ENCODE peak calls at places on chromosome 1, in nine cellular contexts. I, W, F, P, Y, Q, G, V and E are unnamed samples.

GRCh38 chr1:215731699-215732098 is 164.6 kb downstream of the KCTD3 start:
- DNase-seq in V (no peak), I (no peak), G (no peak), W (no peak), Q (no peak), P (no peak), Y (no peak), F (no peak), E (no peak)

GRCh38 chr1:228964178-228964819 is 229.0 kb downstream of the RHOU start:
- DNase-seq in W (peak), I (peak), Q (no peak), Y (no peak), P (no peak), V (peak), F (peak), G (no peak), E (peak)

GRCh38 chr1:53643061-53643880 is 95.7 kb downstream of the GLIS1 start:
- DNase-seq in W (no peak), Q (no peak), I (no peak), V (no peak), P (no peak), G (no peak), Y (no peak), F (no peak), E (no peak)

GRCh38 chr1:233791750-233792149 is 112.7 kb upstream of the SLC35F3 start:
- DNase-seq in I (no peak), Q (no peak), G (no peak), Y (no peak), F (no peak), P (peak), V (no peak), W (no peak), E (no peak)

GRCh38 chr1:233355841-233356704 is 28.5 kb downstream of the MAP3K21 start:
- DNase-seq in P (no peak), I (no peak), V (no peak), Y (no peak), F (no peak), W (no peak), G (no peak), Q (no peak), E (no peak)

GRCh38 chr1:226457307-226457712 is 49.4 kb upstream of the PARP1 start:
- DNase-seq in V (no peak), Q (no peak), I (peak), W (peak), Y (peak), G (no peak), F (peak), P (no peak), E (no peak)

GRCh38 chr1:240539700-240540414 is 72.1 kb downstream of the GREM2 start:
- DNase-seq in F (no peak), G (peak), Q (no peak), Y (no peak), V (no peak), P (no peak), I (no peak), W (no peak), E (no peak)

GRCh38 chr1:74895411-74895810 is 162.5 kb downstream of the TYW3 start:
- DNase-seq in W (no peak), F (no peak), I (no peak), P (no peak), Q (no peak), G (no peak), V (no peak), Y (no peak), E (no peak)